ENCODE peak calls at places on chromosomes 16 and 17, in four cellular contexts. H is HepG2, R is tibial nerve, Q is ovary. Z is an unnamed sample.

GRCh38 chr17:12463102-12463501 is 202.6 kb upstream of the MYOCD start:
- DNase-seq in R (no peak), H (no peak), Q (no peak), Z (no peak)

GRCh38 chr16:24552705-24553104 is 13.3 kb downstream of the RBBP6 start:
- DNase-seq in Q (no peak), R (no peak), H (no peak), Z (no peak)

GRCh38 chr16:78955206-78955605 is 645.3 kb downstream of the MAF start:
- DNase-seq in H (no peak), R (no peak), Q (no peak), Z (no peak)

GRCh38 chr17:2239882-2240430 is 63.6 kb downstream of the SMG6 start:
- DNase-seq in H (no peak), R (peak; percentile 60), Q (peak; percentile 62), Z (peak; percentile 60)

GRCh38 chr16:11621920-11622651 is 35.4 kb upstream of the LITAF start:
- DNase-seq in R (no peak), Q (no peak), H (no peak), Z (no peak)

GRCh38 chr17:4162366-4162765 is 19.4 kb downstream of the CYB5D2 start:
- DNase-seq in Q (no peak), R (no peak), H (no peak), Z (no peak)

GRCh38 chr17:42608692-42609181 is 437 bp downstream of the RETREG3 start:
- DNase-seq in H (no peak), Q (no peak), R (no peak), Z (no peak)

GRCh38 chr16:11494029-11494428 is 92.7 kb downstream of the LITAF start:
- DNase-seq in R (no peak), H (no peak), Q (no peak), Z (no peak)

GRCh38 chr17:38550661-38551060 is 55.1 kb downstream of the SRCIN1 start:
- DNase-seq in R (no peak), H (no peak), Q (no peak), Z (no peak)

GRCh38 chr17:19012171-19013080 is 7.9 kb upstream of the FAM83G start:
- DNase-seq in H (no peak), R (no peak), Q (no peak), Z (no peak)

GRCh38 chr17:73496232-73496631 is 148.0 kb downstream of the SDK2 start:
- DNase-seq in Q (no peak), H (no peak), R (no peak), Z (no peak)

GRCh38 chr17:7258731-7259554 is 3.3 kb downstream of the CLDN7 start:
- DNase-seq in R (no peak), Q (no peak), H (peak; percentile 78), Z (peak; percentile 85)

GRCh38 chr17:78645421-78646295 is 68.5 kb upstream of the DNAH17 start:
- DNase-seq in R (peak; percentile 69), H (no peak), Q (no peak), Z (peak; percentile 81)

GRCh38 chr17:10879110-10879509 is 41.2 kb upstream of the PIRT start:
- DNase-seq in H (no peak), Q (no peak), R (no peak), Z (peak; percentile 59)

GRCh38 chr17:48995871-48996695 is 1.1 kb upstream of the IGF2BP1 start:
- DNase-seq in R (no peak), H (peak; percentile 93), Q (no peak), Z (no peak)

GRCh38 chr17:43011728-43012472 is 5.3 kb downstream of the IFI35 start:
- DNase-seq in H (peak; percentile 35), R (no peak), Q (peak; percentile 81), Z (no peak)

GRCh38 chr16:30660424-30661251 is 2.4 kb downstream of the FBRS start:
- DNase-seq in Q (no peak), H (no peak), R (no peak), Z (peak; percentile 87)
- H3K4me3 ChIP-seq in Q (peak overlapping the region; percentile 70), H (peak overlapping the region; percentile 78), R (peak overlapping the region; percentile 86), Z (peak overlapping the region; percentile 94)

GRCh38 chr16:28822520-28823290 is at the start of gene ATXN2L:
- DNase-seq in Q (peak; percentile 96), H (peak; percentile 90), R (peak; percentile 84), Z (peak; percentile 95)
- TF ChIP-seq EP300 in Q (no peak), H (peak; percentile 70), R (peak; percentile 79), Z (no peak)

DNA sequence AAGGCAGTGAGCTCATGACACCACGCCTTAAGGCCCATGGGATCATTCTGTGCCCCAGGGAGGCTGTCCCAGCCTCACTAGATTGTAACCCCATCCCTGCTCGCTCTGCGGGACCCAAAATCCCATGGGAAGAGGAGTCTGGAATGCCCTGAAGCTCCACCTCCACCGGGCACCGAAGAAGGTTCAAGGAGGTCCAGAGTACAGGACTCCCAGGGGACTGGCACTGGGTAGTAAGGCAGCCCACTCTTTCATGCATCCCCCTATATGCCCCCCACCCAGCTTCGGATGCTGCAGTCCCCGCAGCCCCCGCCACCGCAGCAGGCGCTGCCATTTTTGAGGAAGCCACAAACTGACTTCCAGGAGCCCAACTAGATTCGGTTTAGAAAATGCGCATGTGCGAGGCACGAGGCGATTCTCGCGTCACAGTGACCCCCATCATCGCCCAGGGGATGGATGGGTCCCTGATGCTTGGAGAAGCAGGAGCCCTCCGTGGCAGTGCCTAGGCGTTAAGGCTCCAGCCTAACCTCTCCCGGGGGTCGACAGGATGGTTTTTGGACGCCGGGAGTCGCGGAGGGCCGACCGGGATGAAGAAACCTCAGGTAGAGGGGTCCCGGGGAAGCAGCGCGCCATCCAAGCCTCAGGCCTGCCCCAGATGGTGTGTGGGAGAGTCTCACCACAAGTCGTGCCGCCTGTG is 1681.0 kb downstream of the TP53TG3F start:
- DNase-seq in H (no peak), R (no peak), Q (peak; percentile 17), Z (no peak)
- H3K9me3 ChIP-seq in H (peaks cover 87% of the 10 kb centered on the region), R (no peaks in the 10 kb centered on the region), Q (no peaks in the 10 kb centered on the region), Z (no peaks in the 10 kb centered on the region)

GRCh38 chr16:88976359-88977027 is 514 bp downstream of the CBFA2T3 start:
- DNase-seq in Q (no peak), H (no peak), R (no peak), Z (no peak)
- H3K4me3 ChIP-seq in Q (no peak overlapping the region), H (no peak overlapping the region), R (peak overlapping the region; percentile 29), Z (peak overlapping the region; percentile 31)

GRCh38 chr16:1791943-1792812 is 1.3 kb downstream of the IGFALS start:
- DNase-seq in R (no peak), H (no peak), Q (peak; percentile 40), Z (no peak)
- TF ChIP-seq EP300 in R (no peak), H (no peak), Q (no peak), Z (no peak)